ENCODE peak calls at places on chromosomes 13 and 19, in five cellular contexts. One of them, this sample, is unnamed.

GRCh38 chr19:17579523-17580244 is 24.2 kb downstream of the COLGALT1 start:
- DNase-seq in IMR-90: peak; percentile 26
- DNase-seq in neuronal stem cell: peak; percentile 45
- DNase-seq in H9: peak; percentile 98
- DNase-seq in mesendoderm: peak; percentile 90
- DNase-seq in this sample: peak; percentile 66

GRCh38 chr19:58279042-58279924 is 528 bp downstream of the ZNF8 start:
- DNase-seq in mesendoderm: peak; percentile 87
- DNase-seq in H9: peak; percentile 75
- DNase-seq in IMR-90: peak; percentile 51
- DNase-seq in neuronal stem cell: no peak
- DNase-seq in this sample: peak; percentile 46

GRCh38 chr19:37304190-37304883 is 66.6 kb upstream of the ZNF527 start:
- DNase-seq in mesendoderm: peak; percentile 78
- DNase-seq in neuronal stem cell: peak; percentile 41
- DNase-seq in H9: peak; percentile 76
- DNase-seq in IMR-90: no peak
- DNase-seq in this sample: peak; percentile 18

GRCh38 chr13:100175803-100176182 is 86.9 kb downstream of the PCCA start:
- DNase-seq in mesendoderm: peak; percentile 13
- DNase-seq in neuronal stem cell: no peak
- DNase-seq in IMR-90: no peak
- DNase-seq in H9: no peak
- DNase-seq in this sample: no peak

GRCh38 chr13:105518086-105518485 is 1017.4 kb downstream of the EFNB2 start:
- DNase-seq in neuronal stem cell: no peak
- DNase-seq in mesendoderm: no peak
- DNase-seq in H9: no peak
- DNase-seq in IMR-90: peak; percentile 26
- DNase-seq in this sample: peak; percentile 33

GRCh38 chr13:96821381-96821780 is 172.9 kb downstream of the OXGR1 start:
- DNase-seq in neuronal stem cell: no peak
- DNase-seq in mesendoderm: no peak
- DNase-seq in IMR-90: peak; percentile 12
- DNase-seq in H9: no peak
- DNase-seq in this sample: no peak

GRCh38 chr19:3950871-3951861 is 18.3 kb downstream of the NMRK2 start:
- DNase-seq in IMR-90: no peak
- DNase-seq in H9: no peak
- DNase-seq in mesendoderm: no peak
- DNase-seq in neuronal stem cell: no peak
- DNase-seq in this sample: peak; percentile 22

GRCh38 chr13:74825170-74825948 is 656.6 kb downstream of the TBC1D4 start:
- DNase-seq in H9: no peak
- DNase-seq in mesendoderm: no peak
- DNase-seq in neuronal stem cell: peak; percentile 11
- DNase-seq in IMR-90: peak; percentile 49
- DNase-seq in this sample: no peak

GRCh38 chr13:68076046-68076445 is 845.9 kb upstream of the PCDH9 start:
- DNase-seq in IMR-90: no peak
- DNase-seq in H9: no peak
- DNase-seq in mesendoderm: no peak
- DNase-seq in neuronal stem cell: no peak
- DNase-seq in this sample: no peak

GRCh38 chr13:41931337-41931736 is 29.6 kb downstream of the VWA8 start:
- DNase-seq in H9: no peak
- DNase-seq in IMR-90: peak; percentile 69
- DNase-seq in neuronal stem cell: no peak
- DNase-seq in mesendoderm: no peak
- DNase-seq in this sample: no peak

GRCh38 chr13:76854894-76855293 is 31.3 kb downstream of the KCTD12 start:
- DNase-seq in neuronal stem cell: no peak
- DNase-seq in mesendoderm: no peak
- DNase-seq in H9: no peak
- DNase-seq in IMR-90: peak; percentile 16
- DNase-seq in this sample: peak; percentile 64

GRCh38 chr13:47858678-47859050 is 142.4 kb downstream of the SUCLA2 start:
- DNase-seq in IMR-90: peak; percentile 64
- DNase-seq in H9: no peak
- DNase-seq in neuronal stem cell: no peak
- DNase-seq in mesendoderm: no peak
- DNase-seq in this sample: peak; percentile 29

GRCh38 chr13:67299072-67299635 is 69.0 kb upstream of the PCDH9 start:
- DNase-seq in IMR-90: peak; percentile 91
- DNase-seq in H9: no peak
- DNase-seq in neuronal stem cell: no peak
- DNase-seq in mesendoderm: no peak
- DNase-seq in this sample: no peak

GRCh38 chr19:2355168-2356035 is 4.7 kb upstream of the TMPRSS9 start:
- DNase-seq in neuronal stem cell: no peak
- DNase-seq in mesendoderm: no peak
- DNase-seq in H9: no peak
- DNase-seq in IMR-90: no peak
- DNase-seq in this sample: no peak

GRCh38 chr19:33463194-33463593 is 58.4 kb downstream of the PEPD start:
- DNase-seq in IMR-90: peak; percentile 64
- DNase-seq in mesendoderm: no peak
- DNase-seq in H9: peak; percentile 2
- DNase-seq in neuronal stem cell: no peak
- DNase-seq in this sample: no peak

GRCh38 chr19:9362905-9363304 is at the start of gene ZNF177:
- DNase-seq in H9: no peak
- DNase-seq in neuronal stem cell: no peak
- DNase-seq in mesendoderm: no peak
- DNase-seq in IMR-90: no peak
- DNase-seq in this sample: no peak

GRCh38 chr19:40803857-40804782 is 5.1 kb downstream of the EGLN2 start:
- DNase-seq in mesendoderm: peak; percentile 64
- DNase-seq in IMR-90: no peak
- DNase-seq in neuronal stem cell: no peak
- DNase-seq in H9: peak; percentile 71
- DNase-seq in this sample: no peak

GRCh38 chr13:30934381-30934780 is 1.9 kb downstream of the TEX26 start:
- DNase-seq in neuronal stem cell: no peak
- DNase-seq in H9: peak; percentile 66
- DNase-seq in mesendoderm: peak; percentile 79
- DNase-seq in IMR-90: peak; percentile 14
- DNase-seq in this sample: no peak

GRCh38 chr19:41863209-41863931 is 3.3 kb downstream of the RPS19 start:
- DNase-seq in neuronal stem cell: no peak
- DNase-seq in IMR-90: no peak
- DNase-seq in H9: no peak
- DNase-seq in mesendoderm: no peak
- DNase-seq in this sample: no peak

GRCh38 chr13:51769455-51770127 is 34.4 kb downstream of the DHRS12 start:
- DNase-seq in IMR-90: no peak
- DNase-seq in neuronal stem cell: no peak
- DNase-seq in H9: no peak
- DNase-seq in mesendoderm: no peak
- DNase-seq in this sample: peak; percentile 7

GRCh38 chr13:108227651-108228272 is 9.6 kb downstream of the ABHD13 start:
- DNase-seq in mesendoderm: no peak
- DNase-seq in IMR-90: peak; percentile 52
- DNase-seq in H9: no peak
- DNase-seq in neuronal stem cell: no peak
- DNase-seq in this sample: peak; percentile 72

GRCh38 chr19:52722062-52723005 is 12.5 kb downstream of the ZNF611 start:
- DNase-seq in mesendoderm: no peak
- DNase-seq in neuronal stem cell: no peak
- DNase-seq in IMR-90: peak; percentile 93
- DNase-seq in H9: no peak
- DNase-seq in this sample: peak; percentile 91

GRCh38 chr13:79675931-79676658 is 195.1 kb downstream of the NDFIP2 start:
- DNase-seq in H9: no peak
- DNase-seq in neuronal stem cell: no peak
- DNase-seq in mesendoderm: peak; percentile 23
- DNase-seq in IMR-90: no peak
- DNase-seq in this sample: no peak

GRCh38 chr13:99220199-99220931 is 19.7 kb downstream of the UBAC2 start:
- DNase-seq in H9: no peak
- DNase-seq in IMR-90: no peak
- DNase-seq in neuronal stem cell: no peak
- DNase-seq in mesendoderm: no peak
- DNase-seq in this sample: no peak

GRCh38 chr13:33711441-33711840 is 106.5 kb upstream of the RFC3 start:
- DNase-seq in neuronal stem cell: no peak
- DNase-seq in IMR-90: no peak
- DNase-seq in H9: no peak
- DNase-seq in mesendoderm: no peak
- DNase-seq in this sample: peak; percentile 61

GRCh38 chr19:3554254-3555083 is 2.9 kb downstream of the MFSD12 start:
- DNase-seq in H9: no peak
- DNase-seq in IMR-90: no peak
- DNase-seq in neuronal stem cell: no peak
- DNase-seq in mesendoderm: no peak
- DNase-seq in this sample: no peak

GRCh38 chr19:12052057-12052570 is 647 bp downstream of the ZNF878 start:
- DNase-seq in IMR-90: peak; percentile 14
- DNase-seq in mesendoderm: peak; percentile 51
- DNase-seq in H9: no peak
- DNase-seq in neuronal stem cell: no peak
- DNase-seq in this sample: peak; percentile 77

GRCh38 chr19:29927944-29928669 is 13.9 kb upstream of the URI1 start:
- DNase-seq in mesendoderm: peak; percentile 48
- DNase-seq in H9: peak; percentile 63
- DNase-seq in neuronal stem cell: no peak
- DNase-seq in IMR-90: no peak
- DNase-seq in this sample: no peak

GRCh38 chr13:33016414-33017409 is at the start of gene KL:
- DNase-seq in neuronal stem cell: no peak
- DNase-seq in H9: peak; percentile 54
- DNase-seq in IMR-90: no peak
- DNase-seq in mesendoderm: peak; percentile 51
- DNase-seq in this sample: peak; percentile 48

GRCh38 chr19:2210987-2211740 is 25.0 kb downstream of the PLEKHJ1 start:
- DNase-seq in mesendoderm: no peak
- DNase-seq in IMR-90: no peak
- DNase-seq in H9: no peak
- DNase-seq in neuronal stem cell: no peak
- DNase-seq in this sample: no peak

GRCh38 chr13:102693781-102694180 is 1.1 kb downstream of the METTL21C start:
- DNase-seq in H9: no peak
- DNase-seq in neuronal stem cell: no peak
- DNase-seq in IMR-90: peak; percentile 64
- DNase-seq in mesendoderm: no peak
- DNase-seq in this sample: no peak

DNA sequence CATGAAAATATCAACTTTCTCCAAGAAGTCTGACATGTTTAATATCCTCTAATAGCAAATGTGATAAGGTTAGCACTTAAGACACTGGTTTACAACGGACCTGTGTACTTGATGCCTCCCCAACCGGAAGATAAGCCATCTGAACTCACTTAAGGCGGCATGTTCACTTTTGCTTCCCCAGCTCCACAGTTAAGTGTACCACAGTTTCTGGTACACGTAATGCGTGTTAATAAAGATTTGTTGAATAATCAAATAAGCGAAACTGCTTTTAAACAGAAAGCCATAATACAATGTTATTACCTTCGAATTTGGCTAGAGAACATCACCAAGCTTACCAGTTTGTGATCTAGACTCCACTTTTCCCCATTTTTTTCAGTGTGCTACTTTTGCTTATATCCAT is 1.4 kb upstream of the PAN3 start:
- DNase-seq in mesendoderm: no peak
- DNase-seq in H9: no peak
- DNase-seq in neuronal stem cell: no peak
- DNase-seq in IMR-90: no peak
- DNase-seq in this sample: no peak
- H3K27ac ChIP-seq in mesendoderm: no peak overlapping the region
- H3K27ac ChIP-seq in H9: no peak overlapping the region
- H3K27ac ChIP-seq in neuronal stem cell: no peak overlapping the region
- H3K27ac ChIP-seq in IMR-90: no peak overlapping the region
- H3K27ac ChIP-seq in this sample: no peak overlapping the region

GRCh38 chr13:110615322-110616102 is at the start of gene NAXD:
- DNase-seq in mesendoderm: peak; percentile 98
- DNase-seq in neuronal stem cell: peak; percentile 49
- DNase-seq in IMR-90: peak; percentile 93
- DNase-seq in H9: peak; percentile 94
- DNase-seq in this sample: peak; percentile 91
- H3K18ac ChIP-seq in mesendoderm: peak within 1 kb of the TSS; percentile 51
- H3K18ac ChIP-seq in neuronal stem cell: peak within 1 kb of the TSS; percentile 96
- H3K18ac ChIP-seq in IMR-90: peak within 1 kb of the TSS; percentile 31
- H3K18ac ChIP-seq in H9: peak within 1 kb of the TSS; percentile 50
- H3K18ac ChIP-seq in this sample: peak within 1 kb of the TSS; percentile 94

GRCh38 chr19:14378890-14379289 is 2.4 kb upstream of the ADGRE5 start:
- DNase-seq in H9: no peak
- DNase-seq in neuronal stem cell: no peak
- DNase-seq in IMR-90: no peak
- DNase-seq in mesendoderm: no peak
- DNase-seq in this sample: no peak
- H3K27ac ChIP-seq in H9: no peak overlapping the region
- H3K27ac ChIP-seq in neuronal stem cell: peak overlapping the region; percentile 23
- H3K27ac ChIP-seq in IMR-90: no peak overlapping the region
- H3K27ac ChIP-seq in mesendoderm: no peak overlapping the region
- H3K27ac ChIP-seq in this sample: no peak overlapping the region

GRCh38 chr13:112635323-112635722 is 47.4 kb upstream of the TUBGCP3 start:
- DNase-seq in neuronal stem cell: no peak
- DNase-seq in IMR-90: no peak
- DNase-seq in H9: no peak
- DNase-seq in mesendoderm: no peak
- DNase-seq in this sample: no peak

GRCh38 chr13:112638157-112638750 is 50.3 kb upstream of the TUBGCP3 start:
- DNase-seq in H9: peak; percentile 55
- DNase-seq in mesendoderm: no peak
- DNase-seq in IMR-90: no peak
- DNase-seq in neuronal stem cell: no peak
- DNase-seq in this sample: peak; percentile 45

GRCh38 chr13:112636401-112636975 is 48.5 kb upstream of the TUBGCP3 start:
- DNase-seq in neuronal stem cell: no peak
- DNase-seq in H9: no peak
- DNase-seq in mesendoderm: no peak
- DNase-seq in IMR-90: no peak
- DNase-seq in this sample: no peak

GRCh38 chr13:112638919-112639318 is 50.9 kb upstream of the ATP11A start:
- DNase-seq in mesendoderm: no peak
- DNase-seq in IMR-90: no peak
- DNase-seq in H9: no peak
- DNase-seq in neuronal stem cell: no peak
- DNase-seq in this sample: peak; percentile 86

GRCh38 chr13:112637017-112637801 is 49.3 kb upstream of the TUBGCP3 start:
- DNase-seq in IMR-90: no peak
- DNase-seq in H9: peak; percentile 54
- DNase-seq in neuronal stem cell: no peak
- DNase-seq in mesendoderm: peak; percentile 50
- DNase-seq in this sample: peak; percentile 78
- H3K18ac ChIP-seq in IMR-90: no peak overlapping the region
- H3K18ac ChIP-seq in H9: no peak overlapping the region
- H3K18ac ChIP-seq in neuronal stem cell: peak overlapping the region; percentile 79
- H3K18ac ChIP-seq in mesendoderm: no peak overlapping the region
- H3K18ac ChIP-seq in this sample: peak overlapping the region; percentile 87

DNA sequence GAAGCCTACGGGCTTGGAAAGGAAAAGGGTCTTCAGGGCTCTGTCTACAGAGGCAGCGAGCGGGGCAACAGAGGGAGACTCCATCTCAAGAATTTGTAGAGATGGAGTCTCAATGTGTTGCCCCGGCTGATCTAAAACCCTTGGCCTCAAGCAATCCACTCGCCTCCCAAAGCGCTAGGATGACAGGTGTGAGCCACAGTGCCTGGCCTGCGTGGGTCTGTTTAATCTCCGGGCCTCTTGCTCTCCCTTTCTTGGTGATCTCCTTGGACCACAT is 8.1 kb downstream of the RPS9 start:
- DNase-seq in neuronal stem cell: no peak
- DNase-seq in mesendoderm: peak; percentile 34
- DNase-seq in IMR-90: no peak
- DNase-seq in H9: no peak
- DNase-seq in this sample: peak; percentile 32
- H3K27ac ChIP-seq in neuronal stem cell: no peak overlapping the region
- H3K27ac ChIP-seq in mesendoderm: no peak overlapping the region
- H3K27ac ChIP-seq in IMR-90: peak overlapping the region; percentile 48
- H3K27ac ChIP-seq in H9: no peak overlapping the region
- H3K27ac ChIP-seq in this sample: no peak overlapping the region